ENCODE peak calls at places on chromosomes 13 and 19, in seven cellular contexts. P is neuronal stem cell, H is mesendoderm, Q is IMR-90, S is trophoblast cell, T is H9, X is mesenchymal stem cell. U is an unnamed sample.

GRCh38 chr19:15775249-15775648 is 12.2 kb upstream of the OR10H5 start:
- DNase-seq in Q (no peak), H (no peak), S (no peak), T (no peak), P (no peak), X (no peak), U (no peak)

GRCh38 chr19:51904331-51905165 is at the start of gene ZNF649:
- DNase-seq in T (peak; percentile 87), X (peak; percentile 90), Q (peak; percentile 84), H (peak; percentile 97), P (peak; percentile 85), S (peak; percentile 88), U (peak; percentile 88)

GRCh38 chr19:18396471-18397241 is 766 bp downstream of the LRRC25 start:
- DNase-seq in H (no peak), X (no peak), S (no peak), P (no peak), Q (no peak), T (no peak), U (no peak)

GRCh38 chr13:33353210-33353609 is 67.7 kb upstream of the STARD13 start:
- DNase-seq in S (no peak), P (no peak), H (no peak), Q (no peak), X (no peak), T (no peak), U (no peak)

GRCh38 chr19:29872224-29872731 is 60.5 kb downstream of the CCNE1 start:
- DNase-seq in S (peak; percentile 45), T (peak; percentile 69), X (peak; percentile 35), P (peak; percentile 31), Q (no peak), H (peak; percentile 61), U (peak; percentile 69)

GRCh38 chr13:112757759-112758086 is 67.9 kb downstream of the ATP11A start:
- DNase-seq in S (no peak), Q (no peak), H (no peak), P (no peak), T (no peak), X (no peak), U (no peak)

GRCh38 chr13:21229241-21230024 is 53.0 kb downstream of the MRPL57 start:
- DNase-seq in T (no peak), S (no peak), X (no peak), Q (no peak), P (no peak), H (no peak), U (no peak)

GRCh38 chr19:35318679-35319448 is 10.1 kb upstream of the CD22 start:
- DNase-seq in S (peak; percentile 99), P (no peak), H (no peak), T (peak; percentile 25), X (peak; percentile 72), Q (peak; percentile 71), U (no peak)

GRCh38 chr19:35213678-35214632 is 14.6 kb downstream of the FAM187B start:
- DNase-seq in Q (peak; percentile 64), S (peak; percentile 33), P (no peak), H (no peak), T (no peak), X (no peak), U (no peak)

GRCh38 chr13:111398196-111398595 is 77.8 kb downstream of the TEX29 start:
- DNase-seq in P (no peak), Q (no peak), X (no peak), T (no peak), H (no peak), S (no peak), U (no peak)

GRCh38 chr13:59776924-59777690 is 386.6 kb downstream of the DIAPH3 start:
- DNase-seq in S (peak; percentile 34), X (peak; percentile 48), Q (peak; percentile 90), T (no peak), P (no peak), H (no peak), U (no peak)

GRCh38 chr13:80685942-80686341 is 345.0 kb upstream of the SPRY2 start:
- DNase-seq in T (no peak), H (no peak), X (no peak), S (no peak), Q (no peak), P (no peak), U (no peak)

GRCh38 chr13:60080871-60081270 is 82.9 kb downstream of the DIAPH3 start:
- DNase-seq in H (no peak), Q (no peak), X (no peak), S (no peak), T (no peak), P (no peak), U (no peak)

GRCh38 chr13:110680852-110681251 is 25.1 kb downstream of the CARS2 start:
- DNase-seq in H (peak; percentile 64), S (no peak), P (no peak), Q (no peak), T (peak; percentile 62), X (peak; percentile 39), U (no peak)

GRCh38 chr13:94093652-94094310 is 385.7 kb downstream of the DCT start:
- DNase-seq in S (no peak), Q (peak; percentile 60), T (no peak), P (no peak), X (no peak), H (no peak), U (no peak)

GRCh38 chr13:94090773-94091172 is 388.7 kb downstream of the DCT start:
- DNase-seq in Q (peak; percentile 22), T (no peak), S (no peak), H (no peak), P (no peak), X (peak; percentile 35), U (no peak)

DNA sequence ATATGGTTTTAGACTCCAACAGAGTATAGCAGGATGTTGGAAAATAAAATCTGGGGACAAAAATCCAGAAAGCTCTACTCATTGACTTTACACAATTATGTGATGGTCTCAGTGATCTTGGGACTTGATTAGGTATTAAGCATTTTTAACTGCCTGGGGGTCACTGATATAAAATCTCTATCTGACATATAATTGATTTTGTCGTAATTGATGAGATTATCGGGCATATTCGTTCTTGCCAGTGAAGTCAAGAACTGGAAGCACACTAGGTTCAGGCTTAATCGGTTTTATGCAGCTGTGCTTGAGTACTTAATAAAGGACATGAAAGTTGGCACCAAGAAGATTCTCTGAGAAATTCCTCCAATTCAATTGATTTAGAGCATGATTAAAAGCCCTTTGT is 390.7 kb downstream of the DCT start:
- DNase-seq in S (no peak), T (no peak), X (no peak), Q (no peak), P (no peak), H (no peak), U (no peak)
- H3K23ac ChIP-seq in S (no peak overlapping the region), T (no peak overlapping the region), X (no peak overlapping the region), Q (no peak overlapping the region), P (no peak overlapping the region), H (no peak overlapping the region), U (no peak overlapping the region)

DNA sequence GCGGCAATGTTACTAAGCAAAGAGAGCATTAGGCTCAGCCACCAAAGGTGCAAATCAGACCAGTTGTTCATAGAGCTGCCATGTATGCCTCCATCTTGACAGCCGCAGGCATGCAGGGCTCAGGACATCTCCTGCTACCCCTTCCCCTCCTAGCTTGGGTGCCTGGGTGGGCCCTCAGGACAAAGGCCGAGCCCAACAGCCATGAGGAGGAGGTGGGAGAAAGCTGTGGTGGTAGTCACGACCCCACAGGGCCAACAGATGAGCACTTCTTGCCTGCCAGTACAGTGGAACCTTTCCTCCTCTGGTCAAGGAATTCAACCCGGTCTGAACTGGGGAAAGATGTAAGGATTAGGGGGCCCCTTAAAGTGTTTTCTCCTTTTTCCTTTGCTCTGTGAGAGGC is 386.4 kb upstream of the SLITRK6 start:
- DNase-seq in P (no peak), H (no peak), S (no peak), T (no peak), Q (no peak), X (no peak), U (no peak)
- H3K23ac ChIP-seq in P (no peak overlapping the region), H (no peak overlapping the region), S (no peak overlapping the region), T (no peak overlapping the region), Q (no peak overlapping the region), X (no peak overlapping the region), U (no peak overlapping the region)

GRCh38 chr13:28373803-28374202 is 121.1 kb downstream of the FLT1 start:
- DNase-seq in Q (no peak), S (no peak), T (no peak), X (no peak), P (no peak), H (no peak), U (no peak)

GRCh38 chr13:28375250-28375930 is 119.5 kb downstream of the FLT1 start:
- DNase-seq in P (no peak), T (no peak), H (peak; percentile 79), Q (no peak), S (no peak), X (no peak), U (no peak)

DNA sequence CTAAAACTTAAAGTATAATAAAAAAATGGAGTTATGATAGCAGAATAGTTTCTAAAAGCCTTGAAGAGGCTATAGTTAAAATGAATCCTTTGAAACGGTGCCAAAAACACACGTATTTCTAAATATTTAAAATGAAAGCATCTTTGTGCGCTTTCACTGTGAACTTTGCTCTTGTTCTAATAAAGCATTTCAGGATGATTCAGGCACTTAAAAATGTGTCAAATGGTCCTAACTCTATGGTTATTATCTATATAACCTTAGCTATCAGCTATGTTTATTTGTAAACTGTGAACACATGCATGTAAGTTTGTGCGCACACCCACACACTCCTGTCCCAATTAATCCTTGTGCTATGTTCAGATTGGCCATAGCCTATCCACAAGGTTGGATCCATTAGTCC is 124.5 kb downstream of the FLT1 start:
- DNase-seq in Q (peak; percentile 59), T (no peak), P (no peak), H (no peak), S (no peak), X (peak; percentile 25), U (no peak)
- H3K23ac ChIP-seq in Q (no peak overlapping the region), T (no peak overlapping the region), P (no peak overlapping the region), H (no peak overlapping the region), S (no peak overlapping the region), X (no peak overlapping the region), U (no peak overlapping the region)

GRCh38 chr19:47534628-47535027 is 19.8 kb upstream of the NAPA start:
- DNase-seq in Q (no peak), P (no peak), X (no peak), T (no peak), S (no peak), H (no peak), U (no peak)
- H3K23ac ChIP-seq in Q (no peak overlapping the region), P (no peak overlapping the region), X (no peak overlapping the region), T (no peak overlapping the region), S (no peak overlapping the region), H (no peak overlapping the region), U (no peak overlapping the region)

GRCh38 chr13:46963874-46964273 is 67.0 kb upstream of the HTR2A start:
- DNase-seq in Q (no peak), X (no peak), H (peak; percentile 31), T (no peak), S (no peak), P (no peak), U (no peak)
- H3K23ac ChIP-seq in Q (no peak overlapping the region), X (no peak overlapping the region), H (no peak overlapping the region), T (no peak overlapping the region), S (no peak overlapping the region), P (no peak overlapping the region), U (no peak overlapping the region)

GRCh38 chr19:33362508-33363228 is 10.8 kb upstream of the CEBPG start:
- DNase-seq in X (no peak), S (no peak), H (no peak), P (no peak), T (no peak), Q (no peak), U (no peak)
- H3K23ac ChIP-seq in X (no peak overlapping the region), S (no peak overlapping the region), H (no peak overlapping the region), P (no peak overlapping the region), T (no peak overlapping the region), Q (no peak overlapping the region), U (no peak overlapping the region)

U was measured in H1.